ENCODE peak calls at places on chromosome 12, in nine cellular contexts. M is right lobe of liver; E is HFF-Myc; O is H4; Q is A673; W is hypothalamus; R is activated gamma-delta T cell treated with Interleukin-2 at 50 U/mL for 16 hours; G is activated naive CD4-positive, alpha-beta T cell treated with anti-CD3 and anti-CD28 coated beads for 36 hours; Z is glutamatergic neuron. L is an unnamed sample.

GRCh38 chr12:113070117-113070906 is 13.8 kb downstream of the DTX1 start:
- DNase-seq in M (no peak), E (no peak), O (no peak), Q (no peak), W (no peak), R (peak; percentile 25), G (peak; percentile 90), Z (no peak), L (no peak)

GRCh38 chr12:79451988-79452387 is 238.8 kb downstream of the PAWR start:
- DNase-seq in M (no peak), E (peak; percentile 92), O (peak; percentile 85), Q (peak; percentile 41), W (no peak), R (no peak), G (no peak), Z (peak; percentile 22), L (no peak)

GRCh38 chr12:93784339-93785086 is 107.3 kb downstream of the CRADD start:
- DNase-seq in M (no peak), E (peak; percentile 89), O (no peak), Q (no peak), W (no peak), R (no peak), G (peak; percentile 45), Z (peak; percentile 47), L (no peak)

GRCh38 chr12:130989391-130989790 is 35.7 kb downstream of the ADGRD1 start:
- DNase-seq in M (no peak), E (no peak), O (no peak), Q (no peak), W (no peak), R (no peak), G (no peak), Z (no peak), L (no peak)

GRCh38 chr12:2613674-2614073 is 181.1 kb upstream of the FKBP4 start:
- DNase-seq in M (no peak), E (peak; percentile 88), O (peak; percentile 89), Q (peak; percentile 66), W (no peak), R (no peak), G (peak; percentile 55), Z (no peak), L (no peak)

GRCh38 chr12:58583541-58583940 is 336.8 kb downstream of the LRIG3 start:
- DNase-seq in M (no peak), E (no peak), O (no peak), Q (no peak), W (no peak), R (no peak), G (no peak), Z (no peak), L (no peak)

GRCh38 chr12:64178122-64178521 is 44.0 kb downstream of the KICS2 start:
- DNase-seq in M (no peak), E (no peak), O (no peak), Q (no peak), W (no peak), R (no peak), G (no peak), Z (no peak), L (no peak)

GRCh38 chr12:54629925-54630324 is 4.8 kb downstream of the LACRT start:
- DNase-seq in M (no peak), E (no peak), O (no peak), Q (no peak), W (no peak), R (no peak), G (no peak), Z (no peak), L (no peak)

GRCh38 chr12:110124184-110124995 is at the start of gene IFT81:
- DNase-seq in M (peak; percentile 98), E (no peak), O (peak; percentile 84), Q (peak; percentile 95), W (peak; percentile 49), R (peak; percentile 95), G (peak; percentile 95), Z (peak; percentile 96), L (peak; percentile 93)

GRCh38 chr12:56104815-56105476 is 587 bp downstream of the PA2G4 start:
- DNase-seq in M (no peak), E (no peak), O (no peak), Q (peak; percentile 43), W (no peak), R (no peak), G (peak; percentile 42), Z (peak; percentile 31), L (no peak)

GRCh38 chr12:76346236-76346635 is 2.0 kb downstream of the BBS10 start:
- DNase-seq in M (no peak), E (no peak), O (no peak), Q (no peak), W (no peak), R (no peak), G (no peak), Z (no peak), L (no peak)

GRCh38 chr12:96242597-96242996 is 48.4 kb downstream of the ELK3 start:
- DNase-seq in M (peak; percentile 87), E (no peak), O (no peak), Q (no peak), W (no peak), R (no peak), G (no peak), Z (no peak), L (no peak)

GRCh38 chr12:11821386-11821785 is 171.9 kb downstream of the ETV6 start:
- DNase-seq in M (no peak), E (no peak), O (no peak), Q (no peak), W (no peak), R (no peak), G (no peak), Z (no peak), L (no peak)

GRCh38 chr12:106251636-106252035 is 3.8 kb upstream of the CKAP4 start:
- DNase-seq in M (peak; percentile 23), E (peak; percentile 49), O (peak; percentile 47), Q (peak; percentile 17), W (no peak), R (no peak), G (no peak), Z (no peak), L (no peak)

GRCh38 chr12:131672311-131672940 is 38.5 kb upstream of the SFSWAP start:
- DNase-seq in M (no peak), E (no peak), O (no peak), Q (no peak), W (no peak), R (no peak), G (no peak), Z (no peak), L (no peak)

GRCh38 chr12:46370792-46371717 is 1.5 kb downstream of the SLC38A2 start:
- DNase-seq in M (peak; percentile 93), E (no peak), O (peak; percentile 85), Q (peak; percentile 96), W (peak; percentile 92), R (peak; percentile 91), G (peak; percentile 94), Z (peak; percentile 96), L (peak; percentile 82)

GRCh38 chr12:15146585-15146984 is 74.6 kb downstream of the RERG start:
- DNase-seq in M (peak; percentile 52), E (no peak), O (no peak), Q (no peak), W (no peak), R (no peak), G (no peak), Z (no peak), L (no peak)

GRCh38 chr12:86254399-86255107 is 1.6 kb downstream of the MGAT4C start:
- DNase-seq in M (no peak), E (no peak), O (no peak), Q (no peak), W (no peak), R (no peak), G (no peak), Z (no peak), L (no peak)

GRCh38 chr12:82740-83139 is 16.2 kb downstream of the IQSEC3 start:
- DNase-seq in M (no peak), E (no peak), O (no peak), Q (no peak), W (no peak), R (no peak), G (no peak), Z (no peak), L (no peak)

GRCh38 chr12:68267892-68268396 is 14.5 kb upstream of the IL22 start:
- DNase-seq in M (no peak), E (no peak), O (no peak), Q (no peak), W (no peak), R (no peak), G (peak; percentile 16), Z (no peak), L (no peak)

GRCh38 chr12:57769594-57769993 is 2.3 kb downstream of the METTL1 start:
- DNase-seq in M (no peak), E (no peak), O (no peak), Q (no peak), W (no peak), R (no peak), G (no peak), Z (no peak), L (no peak)

GRCh38 chr12:109923038-109923437 is 23.0 kb downstream of the TCHP start:
- DNase-seq in M (no peak), E (no peak), O (no peak), Q (no peak), W (no peak), R (no peak), G (no peak), Z (no peak), L (no peak)